ENCODE peak calls at places on chromosomes 3 and 15, in ten cellular contexts. L, J, F, N, E, Q, W, S, B and P are unnamed samples.

GRCh38 chr3:66098436-66098835 is 59.7 kb upstream of the MAGI1 start:
- DNase-seq in J (no peak), W (peak), N (no peak), F (peak), B (no peak), Q (peak), L (no peak), E (no peak), S (no peak), P (no peak)

GRCh38 chr3:21464745-21465144 is 286.3 kb downstream of the ZNF385D start:
- DNase-seq in B (no peak), W (no peak), F (no peak), J (no peak), S (no peak), L (no peak), E (no peak), N (no peak), Q (peak), P (no peak)

GRCh38 chr3:44032487-44032886 is 209.2 kb upstream of the TOPAZ1 start:
- DNase-seq in W (no peak), L (no peak), Q (no peak), B (no peak), S (no peak), N (no peak), J (no peak), E (no peak), F (no peak), P (no peak)

GRCh38 chr15:89630260-89630659 is 25.0 kb downstream of the KIF7 start:
- DNase-seq in W (no peak), L (no peak), F (no peak), J (no peak), E (no peak), Q (no peak), S (no peak), N (no peak), B (no peak), P (no peak)

GRCh38 chr3:106025151-106025722 is 156.4 kb upstream of the CBLB start:
- DNase-seq in N (peak), E (no peak), F (peak), B (no peak), Q (peak), S (no peak), J (no peak), L (no peak), W (peak), P (no peak)

GRCh38 chr15:62952969-62953368 is 89.6 kb upstream of the TPM1 start:
- DNase-seq in B (no peak), W (no peak), J (no peak), L (no peak), E (no peak), Q (no peak), N (no peak), S (peak), F (no peak), P (no peak)

GRCh38 chr3:140420621-140421357 is 257.1 kb upstream of the TRIM42 start:
- DNase-seq in W (peak), F (peak), E (no peak), L (no peak), S (no peak), J (no peak), Q (peak), N (no peak), B (no peak), P (no peak)

GRCh38 chr15:97235285-97235985 is 725.1 kb upstream of the ARRDC4 start:
- DNase-seq in E (peak), W (peak), S (peak), J (no peak), N (peak), F (peak), L (no peak), B (peak), Q (peak), P (peak)

GRCh38 chr3:15350141-15350540 is 17.8 kb upstream of the SH3BP5 start:
- DNase-seq in N (no peak), S (no peak), J (no peak), E (no peak), F (no peak), Q (no peak), B (no peak), L (no peak), W (no peak), P (no peak)

GRCh38 chr15:29364429-29365078 is 94.9 kb upstream of the NSMCE3 start:
- DNase-seq in B (no peak), S (no peak), W (peak), L (no peak), F (peak), E (peak), J (no peak), N (no peak), Q (peak), P (peak)

GRCh38 chr3:133393691-133394474 is 6.0 kb upstream of the BFSP2 start:
- DNase-seq in S (no peak), L (no peak), E (no peak), B (no peak), W (no peak), N (no peak), F (peak), J (no peak), Q (no peak), P (no peak)

GRCh38 chr3:65843732-65844131 is 195.0 kb downstream of the MAGI1 start:
- DNase-seq in B (no peak), J (no peak), N (no peak), E (no peak), Q (no peak), S (no peak), L (no peak), W (no peak), F (no peak), P (peak)

GRCh38 chr3:43076857-43077256 is 29.0 kb downstream of the POMGNT2 start:
- DNase-seq in B (no peak), N (no peak), W (no peak), S (no peak), F (peak), J (no peak), Q (peak), L (no peak), E (no peak), P (no peak)

GRCh38 chr3:86934851-86935250 is 56.1 kb downstream of the VGLL3 start:
- DNase-seq in F (no peak), B (no peak), E (no peak), N (no peak), Q (peak), S (no peak), J (no peak), W (no peak), L (no peak), P (no peak)

GRCh38 chr3:15319575-15319974 is 12.8 kb downstream of the SH3BP5 start:
- DNase-seq in F (peak), Q (peak), N (no peak), J (peak), W (peak), S (no peak), E (no peak), L (no peak), B (no peak), P (no peak)

GRCh38 chr3:149020839-149021252 is 29.5 kb downstream of the GYG1 start:
- DNase-seq in Q (no peak), N (no peak), S (no peak), W (peak), F (no peak), E (no peak), L (no peak), J (no peak), B (no peak), P (no peak)

GRCh38 chr3:25461946-25462345 is 33.9 kb downstream of the RARB start:
- DNase-seq in N (no peak), J (no peak), S (no peak), F (no peak), L (no peak), W (no peak), E (no peak), Q (no peak), B (no peak), P (no peak)

GRCh38 chr3:153289334-153289808 is 127.3 kb downstream of the RAP2B start:
- DNase-seq in N (no peak), B (no peak), W (peak), F (peak), L (no peak), E (peak), Q (peak), J (no peak), S (peak), P (no peak)

GRCh38 chr15:80162059-80162554 is 9.3 kb downstream of the FAH start:
- DNase-seq in F (peak), Q (peak), J (no peak), L (no peak), B (no peak), W (peak), E (peak), N (no peak), S (no peak), P (no peak)

GRCh38 chr3:16912400-16913263 is 27.9 kb downstream of the PLCL2 start:
- DNase-seq in J (no peak), B (peak), F (no peak), E (no peak), N (no peak), Q (no peak), S (no peak), W (no peak), L (no peak), P (peak)

GRCh38 chr3:180036678-180037455 is at the start of gene PEX5L:
- DNase-seq in W (peak), N (no peak), E (peak), B (no peak), J (peak), Q (peak), L (peak), F (peak), S (no peak), P (peak)

GRCh38 chr3:185637388-185637787 is 51.3 kb downstream of the SENP2 start:
- DNase-seq in N (no peak), F (no peak), Q (no peak), E (no peak), B (no peak), L (no peak), W (no peak), S (no peak), J (no peak), P (no peak)

GRCh38 chr3:184670091-184670602 is 41.7 kb downstream of the MAGEF1 start:
- DNase-seq in Q (no peak), S (no peak), N (no peak), L (no peak), B (no peak), E (no peak), J (no peak), W (no peak), F (no peak), P (no peak)

GRCh38 chr3:105195260-105195659 is 171.4 kb upstream of the ALCAM start:
- DNase-seq in F (peak), S (no peak), B (no peak), W (peak), L (no peak), E (no peak), J (no peak), Q (peak), N (no peak), P (no peak)

GRCh38 chr15:99135194-99135593 is 30.3 kb downstream of the SYNM start:
- DNase-seq in S (no peak), L (no peak), E (no peak), Q (peak), W (peak), J (no peak), F (no peak), N (no peak), B (no peak), P (peak)

GRCh38 chr3:187085021-187085666 is 54.2 kb downstream of the RPL39L start:
- DNase-seq in F (no peak), N (no peak), Q (no peak), J (no peak), W (no peak), L (no peak), B (no peak), S (no peak), E (no peak), P (no peak)

GRCh38 chr3:178112134-178112533 is 424.1 kb upstream of the KCNMB2 start:
- DNase-seq in E (peak), Q (no peak), B (no peak), S (no peak), W (no peak), N (no peak), L (no peak), J (no peak), F (no peak), P (no peak)

GRCh38 chr3:196144383-196145105 is 62.7 kb upstream of the TFRC start:
- DNase-seq in W (peak), E (no peak), Q (peak), S (no peak), N (no peak), J (no peak), L (no peak), F (peak), B (no peak), P (no peak)

GRCh38 chr3:38146504-38146903 is 8.0 kb downstream of the MYD88 start:
- DNase-seq in E (no peak), Q (no peak), B (no peak), J (no peak), W (no peak), N (no peak), F (no peak), S (no peak), L (no peak), P (no peak)

GRCh38 chr3:109171479-109171878 is 35.0 kb downstream of the C3orf85 start:
- DNase-seq in B (no peak), F (no peak), N (no peak), J (no peak), S (no peak), E (no peak), Q (no peak), W (no peak), L (no peak), P (no peak)

GRCh38 chr3:42032693-42033349 is 58.3 kb upstream of the TRAK1 start:
- DNase-seq in S (no peak), Q (peak), B (no peak), L (peak), J (peak), F (peak), N (peak), E (peak), W (peak), P (no peak)
- H3K4me3 ChIP-seq in S (no peak), Q (no peak), B (no peak), L (no peak), J (no peak), F (no peak), N (no peak), E (no peak), W (no peak), P (no peak)

GRCh38 chr3:117603097-117603496 is 893.5 kb downstream of the TUSC7 start:
- DNase-seq in B (peak), L (no peak), J (no peak), N (no peak), F (no peak), Q (no peak), S (no peak), E (peak), W (no peak), P (peak)

GRCh38 chr3:117597865-117598264 is 888.3 kb downstream of the TUSC7 start:
- DNase-seq in W (no peak), F (no peak), E (no peak), Q (no peak), J (no peak), L (no peak), B (no peak), S (no peak), N (no peak), P (no peak)

GRCh38 chr3:117600666-117601065 is 891.1 kb downstream of the TUSC7 start:
- DNase-seq in S (no peak), N (no peak), J (no peak), L (no peak), F (peak), E (no peak), Q (no peak), W (peak), B (no peak), P (no peak)

GRCh38 chr3:117602054-117602644 is 892.6 kb downstream of the TUSC7 start:
- DNase-seq in E (no peak), N (no peak), B (no peak), L (no peak), W (no peak), F (no peak), J (no peak), Q (no peak), S (no peak), P (no peak)

GRCh38 chr3:117600112-117600511 is 890.5 kb downstream of the TUSC7 start:
- DNase-seq in E (no peak), Q (no peak), J (no peak), B (peak), F (no peak), W (no peak), L (no peak), N (no peak), S (no peak), P (peak)
- TF ChIP-seq CTCF in E (no peak), Q (no peak), J (no peak), B (no peak), F (no peak), W (no peak), L (no peak), N (no peak), S (no peak), P (no peak)

GRCh38 chr3:121895121-121895520 is 920 bp downstream of the SLC15A2 start:
- DNase-seq in L (no peak), S (no peak), Q (no peak), B (no peak), F (no peak), E (peak), N (no peak), W (no peak), J (no peak), P (no peak)
- H3K4me3 ChIP-seq in L (peak), S (no peak), Q (no peak), B (no peak), F (no peak), E (no peak), N (no peak), W (no peak), J (no peak), P (no peak)

DNA sequence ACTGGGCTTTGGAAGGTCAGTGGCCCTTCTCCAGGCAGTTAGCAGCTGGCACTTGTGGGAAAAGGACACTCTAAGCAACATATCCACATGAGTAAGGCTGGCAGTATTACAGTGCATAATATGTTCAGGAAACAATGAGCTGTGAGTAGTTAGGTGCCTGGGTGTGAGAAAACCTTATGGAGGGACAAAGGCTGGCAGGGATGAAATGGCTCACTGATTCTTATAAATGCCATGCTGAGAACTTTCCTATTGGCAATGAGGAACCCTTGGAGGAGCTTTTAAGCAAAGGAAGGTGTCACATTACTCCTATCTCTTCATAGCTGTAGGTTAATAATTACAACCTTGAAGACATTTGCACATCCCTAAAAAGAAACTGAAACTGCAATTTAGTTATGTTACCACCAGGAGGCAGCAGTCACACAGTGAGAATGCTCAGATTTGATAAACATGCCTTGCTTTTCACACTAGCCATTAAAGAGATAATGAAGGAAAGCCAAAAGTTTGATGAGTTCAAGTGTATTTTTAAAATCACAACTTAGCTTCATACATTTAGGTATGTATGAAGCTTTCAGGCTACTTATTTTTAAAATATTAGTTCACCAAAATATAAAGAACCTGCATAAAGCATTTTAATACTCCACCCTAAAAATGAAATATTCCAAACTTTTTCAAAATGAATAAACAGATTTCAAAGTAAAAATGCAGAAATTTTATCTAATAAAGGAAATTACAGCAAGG is 136.6 kb upstream of the SLC2A2 start:
- DNase-seq in J (no peak), N (no peak), W (no peak), S (peak), Q (peak), E (peak), F (peak), B (peak), L (no peak), P (peak)
- TF ChIP-seq CTCF in J (peak), N (peak), W (peak), S (peak), Q (peak), E (peak), F (peak), B (peak), L (no peak), P (peak)

DNA sequence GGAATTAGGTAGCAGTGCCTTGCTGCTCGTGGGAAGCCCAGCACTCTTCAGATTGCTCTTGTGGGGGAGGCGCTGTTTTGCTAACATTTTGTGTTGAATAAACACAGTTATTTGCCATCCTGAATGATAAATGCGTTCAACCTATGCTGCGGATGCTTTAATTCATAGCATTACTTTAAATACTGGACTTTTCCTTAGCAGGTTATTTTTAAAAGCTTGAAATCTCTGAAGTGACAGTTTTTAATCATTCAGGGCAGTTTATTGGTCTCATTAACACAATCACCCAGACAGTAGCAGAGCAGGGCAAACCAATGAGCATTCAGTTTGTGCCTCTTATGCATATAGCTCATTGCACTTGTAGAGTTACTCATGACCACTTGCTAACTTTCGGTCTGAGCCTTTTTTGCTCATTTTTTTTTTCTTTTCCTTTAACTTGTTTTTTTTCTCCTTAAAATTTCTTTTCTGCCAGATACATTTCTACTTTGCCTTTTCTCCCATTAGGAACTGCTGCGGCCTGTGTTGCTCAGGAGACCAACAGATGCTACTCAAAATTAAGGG is 5.2 kb downstream of the CACNA2D3 start:
- DNase-seq in F (no peak), E (no peak), S (no peak), Q (no peak), J (no peak), B (no peak), N (no peak), L (no peak), W (no peak), P (no peak)
- H3K4me3 ChIP-seq in F (no peak), E (no peak), S (no peak), Q (no peak), J (no peak), B (no peak), N (no peak), L (no peak), W (no peak), P (no peak)